ENCODE peak calls at places on chromosomes 13 and 19, in five cellular contexts. U is type B pancreatic cell; A is stimulated activated naive CD4-positive, alpha-beta T cell; G is HuH-7.5; L is activated naive CD4-positive, alpha-beta T cell treated with anti-CD3 and anti-CD28 coated beads for 36 hours. J is an unnamed sample.
A peak's percentile ranks its signal among the peaks of the same experiment; 100 is the strongest.

GRCh38 chr13:74061939-74062595 is 72.1 kb downstream of the KLF12 start:
- DNase-seq in U (no peak), A (no peak), G (no peak), L (peak; percentile 37), J (no peak)

GRCh38 chr13:34816118-34816517 is 126.0 kb upstream of the NBEA start:
- DNase-seq in U (no peak), A (no peak), G (no peak), L (no peak), J (no peak)

GRCh38 chr13:56314755-56315154 is 826.0 kb upstream of the PRR20A start:
- DNase-seq in U (no peak), A (no peak), G (no peak), L (no peak), J (no peak)

GRCh38 chr13:38686635-38687245 is at the start of gene FREM2:
- DNase-seq in U (peak; percentile 86), A (no peak), G (no peak), L (no peak), J (no peak)

GRCh38 chr19:12790628-12791344 is 500 bp upstream of the JUNB start:
- DNase-seq in U (no peak), A (no peak), G (no peak), L (no peak), J (no peak)

GRCh38 chr13:102799544-102800144 is 725 bp downstream of the BIVM start:
- DNase-seq in U (peak; percentile 78), A (no peak), G (peak; percentile 33), L (peak; percentile 8), J (no peak)

GRCh38 chr19:407501-408440 is 1.2 kb downstream of the C2CD4C start:
- DNase-seq in U (no peak), A (no peak), G (no peak), L (no peak), J (no peak)

GRCh38 chr13:50783940-50784339 is 59.6 kb downstream of the DLEU7 start:
- DNase-seq in U (no peak), A (no peak), G (no peak), L (no peak), J (no peak)

GRCh38 chr13:110420626-110421025 is 113.5 kb downstream of the COL4A2 start:
- DNase-seq in U (no peak), A (no peak), G (no peak), L (no peak), J (no peak)

GRCh38 chr19:29672933-29673336 is 7.7 kb downstream of the PLEKHF1 start:
- DNase-seq in U (no peak), A (peak; percentile 80), G (no peak), L (peak; percentile 93), J (peak; percentile 66)

GRCh38 chr13:47901451-47901850 is 99.6 kb downstream of the SUCLA2 start:
- DNase-seq in U (no peak), A (no peak), G (no peak), L (no peak), J (no peak)

GRCh38 chr19:49940482-49940791 is 11.1 kb upstream of the NUP62 start:
- DNase-seq in U (no peak), A (no peak), G (no peak), L (no peak), J (no peak)

GRCh38 chr19:12092065-12092867 is 27.7 kb downstream of the ZNF844 start:
- DNase-seq in U (peak; percentile 86), A (no peak), G (peak; percentile 43), L (peak; percentile 86), J (peak; percentile 24)

GRCh38 chr19:15279326-15279904 is 47.2 kb upstream of the EPHX3 start:
- DNase-seq in U (no peak), A (no peak), G (no peak), L (no peak), J (no peak)

GRCh38 chr13:39527961-39528720 is 74.9 kb downstream of the LHFPL6 start:
- DNase-seq in U (no peak), A (no peak), G (no peak), L (no peak), J (no peak)

GRCh38 chr19:45515081-45515624 is 7.9 kb downstream of the VASP start:
- DNase-seq in U (no peak), A (no peak), G (no peak), L (peak; percentile 64), J (no peak)

GRCh38 chr19:3575260-3575741 is 2.6 kb downstream of the HMG20B start:
- DNase-seq in U (no peak), A (no peak), G (peak; percentile 67), L (peak; percentile 43), J (no peak)

GRCh38 chr13:97302611-97303010 is 80.5 kb downstream of the MBNL2 start:
- DNase-seq in U (no peak), A (no peak), G (no peak), L (no peak), J (no peak)

GRCh38 chr13:27006519-27007161 is 165.0 kb downstream of the USP12 start:
- DNase-seq in U (no peak), A (no peak), G (no peak), L (no peak), J (no peak)

GRCh38 chr19:343941-344624 is 513 bp downstream of the MIER2 start:
- DNase-seq in U (no peak), A (peak; percentile 48), G (peak; percentile 87), L (no peak), J (peak; percentile 42)

GRCh38 chr13:79870123-79870522 is 389.2 kb downstream of the NDFIP2 start:
- DNase-seq in U (no peak), A (no peak), G (no peak), L (no peak), J (no peak)

GRCh38 chr13:81658598-81659370 is 1317.9 kb upstream of the SPRY2 start:
- DNase-seq in U (no peak), A (no peak), G (no peak), L (no peak), J (no peak)

GRCh38 chr13:90553167-90553566 is 794.3 kb upstream of the MIR17HG start:
- DNase-seq in U (no peak), A (no peak), G (no peak), L (no peak), J (no peak)

GRCh38 chr19:10230155-10230903 is 802 bp downstream of the S1PR2 start:
- DNase-seq in U (peak; percentile 75), A (peak; percentile 57), G (peak; percentile 60), L (peak; percentile 68), J (peak; percentile 38)

GRCh38 chr13:96279904-96280303 is 190.0 kb downstream of the HS6ST3 start:
- DNase-seq in U (no peak), A (no peak), G (no peak), L (no peak), J (no peak)

GRCh38 chr13:32060319-32060924 is 28.8 kb downstream of the FRY start:
- DNase-seq in U (no peak), A (no peak), G (no peak), L (no peak), J (no peak)

GRCh38 chr19:4742717-4743646 is 19.3 kb upstream of the DPP9 start:
- DNase-seq in U (no peak), A (no peak), G (no peak), L (no peak), J (no peak)

GRCh38 chr13:30454991-30455390 is 10.7 kb downstream of the HMGB1 start:
- DNase-seq in U (no peak), A (no peak), G (no peak), L (no peak), J (no peak)

GRCh38 chr13:80312967-80313366 is 28.0 kb downstream of the SPRY2 start:
- DNase-seq in U (no peak), A (no peak), G (no peak), L (no peak), J (no peak)

GRCh38 chr19:2428027-2428690 is 773 bp upstream of the TIMM13 start:
- DNase-seq in U (no peak), A (no peak), G (no peak), L (no peak), J (no peak)

GRCh38 chr19:5170329-5170745 is 170.3 kb downstream of the PTPRS start:
- DNase-seq in U (no peak), A (peak; percentile 17), G (no peak), L (peak; percentile 72), J (peak; percentile 42)

J was measured in effector CD8-positive, alpha-beta T cell.